ENCODE peak calls at places on chromosomes 5 and 9, in eight cellular contexts. N, I, B, Q, C, D, W and J are unnamed samples.

GRCh38 chr5:34026089-34026761 is 16.8 kb downstream of the C1QTNF3 start:
- DNase-seq in W (no peak), D (no peak), C (no peak), I (no peak), Q (no peak), B (no peak), N (no peak), J (no peak)

GRCh38 chr5:156359452-156359851 is 32.5 kb downstream of the SGCD start:
- DNase-seq in B (no peak), D (no peak), I (no peak), Q (no peak), C (no peak), N (peak; percentile 10), W (no peak), J (no peak)

GRCh38 chr9:100427366-100428263 is 672 bp downstream of the MSANTD3 start:
- DNase-seq in B (peak; percentile 66), C (no peak), W (peak; percentile 79), N (peak; percentile 66), D (peak; percentile 65), Q (peak; percentile 44), I (peak; percentile 80), J (peak; percentile 75)

GRCh38 chr5:154945695-154946301 is 4.9 kb downstream of the MRPL22 start:
- DNase-seq in W (no peak), C (no peak), Q (no peak), I (peak; percentile 35), N (peak; percentile 54), B (no peak), D (peak; percentile 28), J (no peak)

GRCh38 chr5:43294226-43294625 is 19.0 kb downstream of the HMGCS1 start:
- DNase-seq in D (no peak), B (no peak), Q (no peak), I (no peak), C (no peak), N (peak; percentile 92), W (no peak), J (no peak)

GRCh38 chr9:127865645-127866464 is 11.4 kb upstream of the ENG start:
- DNase-seq in I (no peak), D (no peak), C (no peak), W (no peak), Q (no peak), N (no peak), B (no peak), J (no peak)

GRCh38 chr5:125485003-125485641 is 738.7 kb upstream of the ZNF608 start:
- DNase-seq in W (peak; percentile 61), B (no peak), N (peak; percentile 95), I (peak; percentile 97), D (peak; percentile 43), Q (peak; percentile 52), C (no peak), J (no peak)

GRCh38 chr9:108416321-108416720 is 439.5 kb downstream of the ACTL7B start:
- DNase-seq in B (no peak), N (peak; percentile 43), Q (no peak), D (no peak), C (no peak), I (peak; percentile 65), W (no peak), J (no peak)

DNA sequence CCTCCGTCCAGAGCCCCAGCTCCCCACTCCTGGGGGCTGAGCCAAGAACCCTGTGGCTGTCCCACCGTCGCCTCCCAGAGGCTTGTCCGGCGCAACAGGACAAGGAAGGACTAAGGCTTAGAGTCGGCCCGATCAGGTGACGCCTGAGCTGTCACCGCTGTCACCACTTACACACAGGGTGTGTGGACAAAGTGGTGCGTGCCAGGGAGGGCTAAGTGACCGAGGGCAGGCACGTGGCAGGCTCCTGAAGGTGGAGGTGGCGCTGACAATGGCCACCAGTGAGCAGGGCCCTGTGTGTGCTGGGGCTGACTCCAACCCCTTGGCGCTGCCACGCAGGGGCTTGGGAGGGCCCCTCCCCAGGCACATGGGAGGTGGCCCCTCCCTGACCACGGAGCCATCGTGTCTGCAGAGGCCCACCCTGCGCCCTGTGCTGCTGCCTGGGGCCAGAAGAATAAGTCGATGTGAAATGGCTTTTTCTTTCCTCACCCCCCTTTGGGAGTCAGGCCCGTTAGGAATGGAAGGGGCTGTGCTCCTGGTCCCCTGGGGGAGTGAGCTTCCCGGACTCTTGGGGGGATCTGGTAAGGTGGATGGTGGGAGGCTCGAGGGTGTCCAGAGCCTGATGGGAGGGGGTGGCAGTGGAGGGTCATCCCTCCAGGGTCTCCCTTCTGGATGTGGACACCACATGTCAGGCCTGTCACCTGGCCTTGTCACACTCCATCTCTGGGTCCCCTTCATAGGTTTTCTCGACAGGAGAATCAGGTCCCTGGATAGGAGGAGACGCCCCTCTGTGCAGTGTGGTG is 2.6 kb upstream of the GPSM1 start:
- DNase-seq in N (no peak), D (no peak), W (no peak), B (no peak), Q (peak; percentile 79), I (no peak), C (no peak), J (no peak)
- TF ChIP-seq CTCF in N (no peak), D (no peak), W (no peak), B (no peak), Q (no peak), I (no peak), C (no peak), J (no peak)

GRCh38 chr5:36073595-36074216 is 7.0 kb upstream of the UGT3A2 start:
- DNase-seq in W (no peak), N (peak; percentile 28), B (no peak), C (no peak), I (peak; percentile 16), D (no peak), Q (no peak), J (no peak)
- TF ChIP-seq CTCF in W (no peak), N (peak; percentile 40), B (no peak), C (no peak), I (peak; percentile 35), D (no peak), Q (no peak), J (no peak)

DNA sequence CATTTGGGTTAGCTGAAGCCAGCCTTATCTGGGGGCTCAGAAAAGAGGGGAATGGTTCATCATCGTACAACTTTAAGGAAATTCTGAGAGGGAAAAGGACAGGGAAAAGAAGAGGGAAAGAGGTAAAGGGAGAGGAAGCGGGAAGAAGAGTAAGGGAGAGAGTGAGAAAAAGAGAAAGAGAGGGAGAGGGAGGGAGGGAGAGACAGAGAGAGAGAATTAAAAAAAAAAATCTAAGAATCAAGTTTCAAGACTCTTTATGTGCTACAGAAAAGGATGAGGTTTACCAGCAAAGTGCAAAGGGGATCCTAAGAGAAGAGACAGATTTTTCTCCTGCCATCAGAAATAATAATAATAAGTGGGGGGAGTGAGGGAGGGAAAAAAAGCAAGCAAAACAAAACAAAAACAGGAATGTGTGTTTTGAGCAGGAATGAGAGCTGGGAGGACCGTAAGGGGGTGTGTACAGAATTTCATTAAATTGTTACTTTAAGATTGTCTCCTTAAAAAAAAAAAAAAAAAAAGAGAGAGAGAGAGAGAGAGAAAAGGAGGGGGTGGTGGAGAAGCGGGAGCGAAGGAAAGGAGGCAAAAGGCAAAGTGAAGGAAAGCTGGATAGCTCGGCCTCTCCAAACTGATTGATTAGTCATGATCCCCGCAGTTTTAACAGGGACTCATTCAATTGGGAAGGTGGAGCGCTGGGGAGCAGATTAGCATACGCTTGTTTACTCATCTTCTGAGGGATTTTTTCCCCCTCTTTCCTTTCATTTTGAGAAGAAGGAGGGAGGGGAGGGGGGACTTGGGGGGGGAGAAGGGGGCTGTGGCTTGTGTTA is 438 bp upstream of the PAPPA start:
- DNase-seq in C (no peak), Q (no peak), I (peak; percentile 38), B (no peak), D (peak; percentile 76), W (no peak), N (peak; percentile 86), J (no peak)
- TF ChIP-seq CTCF in C (no peak), Q (no peak), I (no peak), B (no peak), D (no peak), W (no peak), N (no peak), J (no peak)

DNA sequence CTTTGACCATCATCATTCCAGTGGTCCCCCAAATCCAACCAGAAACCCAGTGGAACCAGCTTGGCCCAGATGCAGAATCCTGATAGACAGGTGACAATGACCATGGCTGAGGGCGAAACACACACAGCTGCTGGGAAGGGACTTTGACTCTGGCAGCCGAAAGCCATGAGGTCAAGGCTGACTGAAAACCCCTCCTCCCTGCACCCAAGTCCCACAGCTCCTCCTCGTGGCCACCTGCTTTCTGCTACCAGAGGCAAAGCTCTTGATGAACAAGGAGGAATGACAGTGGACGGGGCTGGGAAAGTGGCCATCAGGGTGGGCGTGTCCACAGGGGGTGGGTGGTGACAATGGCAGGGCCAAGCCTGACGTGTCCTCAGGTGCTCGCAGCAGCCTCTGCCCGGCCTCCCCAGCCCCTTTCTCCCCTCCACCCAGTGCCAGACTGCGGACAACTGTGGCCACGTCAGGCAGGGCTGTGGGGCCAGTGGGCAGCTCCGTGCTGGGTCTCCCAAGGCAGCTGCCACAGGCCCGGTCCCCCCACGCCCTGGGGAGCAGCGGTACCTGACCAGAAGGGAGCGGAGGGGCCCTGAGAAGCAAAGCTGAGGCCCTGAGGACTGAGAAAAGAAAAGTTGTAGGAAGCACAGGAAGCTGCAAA is 30.8 kb upstream of the SARDH start:
- DNase-seq in N (peak; percentile 13), B (no peak), C (no peak), Q (no peak), W (peak; percentile 54), I (no peak), D (no peak), J (peak; percentile 68)
- TF ChIP-seq CTCF in N (peak; percentile 50), B (no peak), C (no peak), Q (no peak), W (no peak), I (no peak), D (no peak), J (no peak)

GRCh38 chr5:50320131-50320749 is 120.8 kb downstream of the EMB start:
- DNase-seq in C (no peak), N (no peak), Q (no peak), D (no peak), B (no peak), I (peak; percentile 22), W (no peak), J (no peak)
- TF ChIP-seq CTCF in C (no peak), N (no peak), Q (no peak), D (peak; percentile 40), B (no peak), I (peak; percentile 67), W (no peak), J (no peak)

DNA sequence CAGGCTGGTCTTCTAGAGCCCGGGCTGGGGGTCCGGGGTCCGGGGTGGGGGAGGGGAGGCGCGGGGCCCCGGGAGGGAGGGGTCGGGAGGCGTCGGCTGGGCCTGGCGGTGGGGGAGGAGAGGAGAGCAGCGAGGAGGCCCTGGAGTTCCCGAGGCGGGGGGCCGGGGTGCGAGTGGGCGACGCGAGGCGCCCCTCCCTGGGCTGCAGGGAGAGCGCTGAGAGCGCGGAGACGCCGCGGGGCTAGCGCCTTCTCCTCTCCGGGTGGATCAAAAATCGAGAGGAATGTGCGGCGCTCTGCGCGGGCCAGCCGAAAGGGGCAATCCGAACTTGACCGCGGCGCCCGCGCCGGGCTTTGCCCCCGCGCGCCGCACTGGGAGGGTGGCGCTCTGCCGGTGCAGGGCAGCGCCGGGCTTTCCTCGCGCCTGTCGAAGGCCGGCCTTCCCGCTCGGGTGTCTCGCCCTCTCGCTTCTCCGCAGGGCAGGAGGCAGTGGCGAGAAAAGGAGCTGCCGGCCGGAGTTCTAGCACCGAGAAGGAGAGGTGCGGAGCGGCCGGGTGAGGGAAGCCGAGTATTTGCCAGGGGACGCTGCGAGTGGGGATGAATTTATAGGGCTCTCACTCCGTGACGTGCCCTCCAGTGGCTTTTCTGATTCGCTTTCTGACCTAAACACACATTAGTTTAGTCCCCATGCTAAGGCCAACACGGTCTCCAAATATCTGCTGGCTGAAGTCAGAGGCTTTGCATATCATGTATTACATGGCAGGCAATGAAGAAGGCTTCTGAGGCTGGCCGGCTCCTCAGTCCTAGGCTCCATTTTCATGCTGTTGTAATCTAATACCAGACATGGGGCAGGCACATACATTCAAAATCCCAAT is at the start of gene GDNF:
- DNase-seq in C (no peak), I (no peak), B (peak; percentile 85), Q (no peak), W (no peak), D (peak; percentile 38), N (peak; percentile 30), J (peak; percentile 74)
- TF ChIP-seq CTCF in C (peak; percentile 10), I (peak; percentile 32), B (peak; percentile 32), Q (no peak), W (no peak), D (peak; percentile 44), N (no peak), J (peak; percentile 55)